ENCODE peak calls at places on chromosome 21, in four cellular contexts. L, J, A and N are unnamed samples.

GRCh38 chr21:33300701-33301631 is 23.8 kb upstream of the IFNAR1 start:
- DNase-seq in L (no peak), J (no peak), A (no peak), N (no peak)

GRCh38 chr21:33028271-33028670 is 2.5 kb downstream of the OLIG2 start:
- DNase-seq in L (no peak), J (no peak), A (no peak), N (no peak)

GRCh38 chr21:38809170-38809878 is 3.6 kb downstream of the ETS2 start:
- DNase-seq in L (no peak), J (no peak), A (no peak), N (peak; percentile 38)

GRCh38 chr21:33967086-33967571 is 51.5 kb upstream of the ATP5PO start:
- DNase-seq in L (no peak), J (no peak), A (no peak), N (no peak)

GRCh38 chr21:26800455-26801454 is 44.5 kb downstream of the ADAMTS1 start:
- DNase-seq in L (no peak), J (no peak), A (no peak), N (no peak)

GRCh38 chr21:38308010-38308784 is 51.4 kb downstream of the KCNJ15 start:
- DNase-seq in L (peak; percentile 69), J (no peak), A (no peak), N (no peak)

GRCh38 chr21:27379381-27379780 is 412.5 kb upstream of the ADAMTS5 start:
- DNase-seq in L (no peak), J (no peak), A (no peak), N (no peak)

GRCh38 chr21:25831300-25831699 is 96.5 kb downstream of the GABPA start:
- DNase-seq in L (no peak), J (no peak), A (no peak), N (no peak)

GRCh38 chr21:31711745-31712144 is 20.2 kb downstream of the SCAF4 start:
- DNase-seq in L (no peak), J (no peak), A (no peak), N (no peak)

GRCh38 chr21:14864211-14865021 is 200.4 kb downstream of the NRIP1 start:
- DNase-seq in L (peak; percentile 79), J (no peak), A (peak; percentile 68), N (peak; percentile 81)

GRCh38 chr21:33155005-33155404 is 74.7 kb upstream of the IFNAR2 start:
- DNase-seq in L (no peak), J (no peak), A (no peak), N (no peak)

GRCh38 chr21:39004776-39005605 is 178.3 kb downstream of the PSMG1 start:
- DNase-seq in L (no peak), J (no peak), A (peak; percentile 35), N (peak; percentile 47)

GRCh38 chr21:29523646-29524045 is 224.9 kb downstream of the BACH1 start:
- DNase-seq in L (no peak), J (no peak), A (no peak), N (peak; percentile 12)

GRCh38 chr21:16588433-16588860 is 858.7 kb downstream of the USP25 start:
- DNase-seq in L (peak; percentile 89), J (no peak), A (peak; percentile 31), N (peak; percentile 21)

GRCh38 chr21:15682977-15683376 is 46.8 kb upstream of the USP25 start:
- DNase-seq in L (no peak), J (no peak), A (no peak), N (no peak)

GRCh38 chr21:37474342-37474741 is 107.8 kb downstream of the DYRK1A start:
- DNase-seq in L (no peak), J (no peak), A (no peak), N (no peak)

GRCh38 chr21:27275294-27275927 is 308.5 kb upstream of the ADAMTS5 start:
- DNase-seq in L (no peak), J (no peak), A (no peak), N (no peak)

GRCh38 chr21:28548291-28548690 is 444.4 kb downstream of the LTN1 start:
- DNase-seq in L (no peak), J (no peak), A (no peak), N (no peak)

GRCh38 chr21:15001773-15002647 is 62.8 kb downstream of the NRIP1 start:
- DNase-seq in L (no peak), J (no peak), A (no peak), N (no peak)

GRCh38 chr21:35229290-35229689 is 180.2 kb upstream of the RUNX1 start:
- DNase-seq in L (no peak), J (no peak), A (no peak), N (no peak)

GRCh38 chr21:35231115-35231514 is 182.0 kb upstream of the RUNX1 start:
- DNase-seq in L (no peak), J (no peak), A (no peak), N (no peak)

GRCh38 chr21:35236090-35236489 is 187.0 kb upstream of the RUNX1 start:
- DNase-seq in L (no peak), J (no peak), A (no peak), N (no peak)

GRCh38 chr21:35234725-35235124 is 185.6 kb upstream of the RUNX1 start:
- DNase-seq in L (no peak), J (no peak), A (no peak), N (no peak)

GRCh38 chr21:35232545-35233176 is 183.6 kb upstream of the RUNX1 start:
- DNase-seq in L (no peak), J (no peak), A (peak; percentile 59), N (no peak)
- TF ChIP-seq EP300 in L (no peak), J (no peak), A (no peak), N (no peak)

DNA sequence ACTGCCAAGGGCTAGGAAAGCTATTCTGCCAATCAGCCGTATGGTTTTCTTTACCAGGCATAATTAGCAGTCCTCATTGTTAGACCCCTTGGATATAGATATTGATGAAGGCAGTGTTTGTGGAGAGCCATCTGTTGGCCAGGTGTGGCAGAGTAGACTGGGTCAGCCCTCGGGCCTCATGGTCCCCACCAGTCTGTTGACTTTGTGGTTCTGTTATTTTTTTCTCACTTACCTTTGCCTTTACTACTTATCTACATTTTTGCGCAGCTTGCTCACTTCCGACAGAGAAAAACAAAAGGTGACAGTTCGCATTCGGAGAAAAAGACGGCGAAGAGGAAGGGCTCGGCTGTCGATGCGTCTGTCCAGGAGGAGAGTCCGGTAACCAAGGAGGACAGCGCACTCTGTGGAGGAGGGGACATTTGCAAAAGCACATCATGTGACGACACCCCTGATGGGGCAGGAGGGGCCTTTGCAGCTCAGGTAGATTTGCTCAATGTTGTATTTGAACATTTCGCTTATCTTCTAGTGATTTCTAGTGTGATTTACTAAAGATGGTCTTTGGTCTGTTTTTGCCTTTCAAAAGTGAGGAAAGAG is 2.3 kb downstream of the PCNT start:
- DNase-seq in L (no peak), J (no peak), A (no peak), N (no peak)
- TF ChIP-seq CTCF in L (no peak), J (no peak), A (no peak), N (no peak)

GRCh38 chr21:43810505-43811261 is 21.3 kb downstream of the RRP1 start:
- DNase-seq in L (peak; percentile 91), J (peak; percentile 93), A (peak; percentile 94), N (peak; percentile 93)
- H3K4me1 ChIP-seq in L (peaks cover 58% of the 10 kb centered on the region), J (peaks cover 4% of the 10 kb centered on the region), A (peaks cover 38% of the 10 kb centered on the region), N (peaks cover 7% of the 10 kb centered on the region)

DNA sequence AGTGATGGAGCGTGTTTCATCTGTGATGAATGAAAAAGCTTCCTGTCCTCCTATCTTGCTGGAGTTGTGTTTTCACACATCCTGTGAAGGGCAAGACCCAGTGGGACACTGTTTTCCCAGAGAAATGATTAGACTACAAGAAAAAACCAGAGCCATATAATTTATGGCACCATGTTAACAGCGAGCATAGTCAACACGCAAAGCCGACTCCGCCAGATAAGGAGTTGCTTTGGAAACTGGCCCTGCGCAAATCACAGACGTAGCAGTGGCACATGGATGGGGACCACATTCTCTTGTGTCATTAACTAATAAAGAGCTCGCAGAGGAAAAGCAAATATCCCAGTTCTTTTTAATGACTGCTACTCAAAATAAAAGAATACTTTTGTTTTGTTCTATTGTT is 471.2 kb upstream of the RUNX1 start:
- DNase-seq in L (no peak), J (no peak), A (no peak), N (no peak)
- TF ChIP-seq EP300 in L (no peak), J (no peak), A (no peak), N (no peak)

GRCh38 chr21:44273046-44273445 is 11.3 kb upstream of the DNMT3L start:
- DNase-seq in L (no peak), J (no peak), A (no peak), N (no peak)

GRCh38 chr21:44272231-44272858 is 10.6 kb upstream of the DNMT3L start:
- DNase-seq in L (no peak), J (no peak), A (no peak), N (no peak)

GRCh38 chr21:44271558-44271957 is 9.9 kb upstream of the DNMT3L start:
- DNase-seq in L (no peak), J (no peak), A (no peak), N (no peak)

GRCh38 chr21:44279621-44280260 is 5.9 kb upstream of the AIRE start:
- DNase-seq in L (no peak), J (no peak), A (no peak), N (no peak)

GRCh38 chr21:44275041-44275440 is 10.6 kb upstream of the AIRE start:
- DNase-seq in L (no peak), J (no peak), A (no peak), N (no peak)
- TF ChIP-seq CTCF in L (no peak), J (no peak), A (no peak), N (no peak)

GRCh38 chr21:42421018-42421793 is 17.5 kb downstream of the UBASH3A start:
- DNase-seq in L (no peak), J (no peak), A (no peak), N (peak; percentile 7)
- H3K4me1 ChIP-seq in L (no peaks in the 10 kb centered on the region), J (no peaks in the 10 kb centered on the region), A (no peaks in the 10 kb centered on the region), N (peaks cover 3% of the 10 kb centered on the region)

GRCh38 chr21:24781146-24781545 is 826.1 kb downstream of the MRPL39 start:
- DNase-seq in L (no peak), J (no peak), A (no peak), N (no peak)
- TF ChIP-seq EP300 in L (no peak), J (no peak), A (no peak), N (no peak)